ENCODE peak calls at places on chromosomes 2 and 18, in six cellular contexts. One of them, this sample, is unnamed.

GRCh38 chr2:55026202-55026601 is 24.0 kb downstream of the RTN4 start:
- DNase-seq in activated CD8-positive, alpha-beta T cell treated with anti-CD3 and anti-CD28 coated beads, Interleukin-2, amount 10 ng/mL, durations not matched to agents 7 days and 5 days: no peak
- DNase-seq in mucosa of gallbladder: no peak
- DNase-seq in activated T-helper 1 cell treated with anti-CD3 and anti-CD28 coated beads, Interleukin-2, amount 50 U/mL, for 16 hours: no peak
- DNase-seq in fibroblast of mammary gland: peak; percentile 66
- DNase-seq in NCI-H1092 treated with DMSO at 0.1 percent for 48 hours: no peak
- DNase-seq in this sample: no peak

GRCh38 chr2:105261061-105261460 is 19.5 kb downstream of the GPR45 start:
- DNase-seq in activated CD8-positive, alpha-beta T cell treated with anti-CD3 and anti-CD28 coated beads, Interleukin-2, amount 10 ng/mL, durations not matched to agents 7 days and 5 days: no peak
- DNase-seq in mucosa of gallbladder: no peak
- DNase-seq in activated T-helper 1 cell treated with anti-CD3 and anti-CD28 coated beads, Interleukin-2, amount 50 U/mL, for 16 hours: no peak
- DNase-seq in NCI-H1092 treated with DMSO at 0.1 percent for 48 hours: no peak
- DNase-seq in fibroblast of mammary gland: peak; percentile 96
- DNase-seq in this sample: no peak

GRCh38 chr2:33788044-33788443 is 188.9 kb upstream of the FAM98A start:
- DNase-seq in NCI-H1092 treated with DMSO at 0.1 percent for 48 hours: no peak
- DNase-seq in fibroblast of mammary gland: peak; percentile 59
- DNase-seq in activated CD8-positive, alpha-beta T cell treated with anti-CD3 and anti-CD28 coated beads, Interleukin-2, amount 10 ng/mL, durations not matched to agents 7 days and 5 days: no peak
- DNase-seq in mucosa of gallbladder: no peak
- DNase-seq in activated T-helper 1 cell treated with anti-CD3 and anti-CD28 coated beads, Interleukin-2, amount 50 U/mL, for 16 hours: no peak
- DNase-seq in this sample: no peak

GRCh38 chr2:45241061-45241561 is 231.9 kb upstream of the SIX2 start:
- DNase-seq in NCI-H1092 treated with DMSO at 0.1 percent for 48 hours: no peak
- DNase-seq in fibroblast of mammary gland: peak; percentile 38
- DNase-seq in activated T-helper 1 cell treated with anti-CD3 and anti-CD28 coated beads, Interleukin-2, amount 50 U/mL, for 16 hours: no peak
- DNase-seq in activated CD8-positive, alpha-beta T cell treated with anti-CD3 and anti-CD28 coated beads, Interleukin-2, amount 10 ng/mL, durations not matched to agents 7 days and 5 days: no peak
- DNase-seq in mucosa of gallbladder: no peak
- DNase-seq in this sample: no peak

GRCh38 chr18:8963876-8964275 is 138.6 kb upstream of the NDUFV2 start:
- DNase-seq in fibroblast of mammary gland: no peak
- DNase-seq in mucosa of gallbladder: no peak
- DNase-seq in NCI-H1092 treated with DMSO at 0.1 percent for 48 hours: no peak
- DNase-seq in activated T-helper 1 cell treated with anti-CD3 and anti-CD28 coated beads, Interleukin-2, amount 50 U/mL, for 16 hours: no peak
- DNase-seq in activated CD8-positive, alpha-beta T cell treated with anti-CD3 and anti-CD28 coated beads, Interleukin-2, amount 10 ng/mL, durations not matched to agents 7 days and 5 days: no peak
- DNase-seq in this sample: no peak

GRCh38 chr2:74845217-74845751 is 11.4 kb downstream of the HK2 start:
- DNase-seq in activated CD8-positive, alpha-beta T cell treated with anti-CD3 and anti-CD28 coated beads, Interleukin-2, amount 10 ng/mL, durations not matched to agents 7 days and 5 days: peak; percentile 35
- DNase-seq in fibroblast of mammary gland: peak; percentile 94
- DNase-seq in mucosa of gallbladder: peak; percentile 91
- DNase-seq in NCI-H1092 treated with DMSO at 0.1 percent for 48 hours: peak; percentile 61
- DNase-seq in activated T-helper 1 cell treated with anti-CD3 and anti-CD28 coated beads, Interleukin-2, amount 50 U/mL, for 16 hours: no peak
- DNase-seq in this sample: no peak

GRCh38 chr2:33785201-33786106 is 186.4 kb upstream of the FAM98A start:
- DNase-seq in NCI-H1092 treated with DMSO at 0.1 percent for 48 hours: no peak
- DNase-seq in mucosa of gallbladder: no peak
- DNase-seq in fibroblast of mammary gland: peak; percentile 6
- DNase-seq in activated T-helper 1 cell treated with anti-CD3 and anti-CD28 coated beads, Interleukin-2, amount 50 U/mL, for 16 hours: no peak
- DNase-seq in activated CD8-positive, alpha-beta T cell treated with anti-CD3 and anti-CD28 coated beads, Interleukin-2, amount 10 ng/mL, durations not matched to agents 7 days and 5 days: no peak
- DNase-seq in this sample: no peak

GRCh38 chr2:20509766-20510490 is 63.1 kb downstream of the RHOB start:
- DNase-seq in fibroblast of mammary gland: peak; percentile 61
- DNase-seq in mucosa of gallbladder: peak; percentile 66
- DNase-seq in activated T-helper 1 cell treated with anti-CD3 and anti-CD28 coated beads, Interleukin-2, amount 50 U/mL, for 16 hours: no peak
- DNase-seq in activated CD8-positive, alpha-beta T cell treated with anti-CD3 and anti-CD28 coated beads, Interleukin-2, amount 10 ng/mL, durations not matched to agents 7 days and 5 days: no peak
- DNase-seq in NCI-H1092 treated with DMSO at 0.1 percent for 48 hours: no peak
- DNase-seq in this sample: no peak

GRCh38 chr2:48568551-48568950 is 38.6 kb downstream of the STON1 start:
- DNase-seq in activated CD8-positive, alpha-beta T cell treated with anti-CD3 and anti-CD28 coated beads, Interleukin-2, amount 10 ng/mL, durations not matched to agents 7 days and 5 days: no peak
- DNase-seq in fibroblast of mammary gland: peak; percentile 25
- DNase-seq in activated T-helper 1 cell treated with anti-CD3 and anti-CD28 coated beads, Interleukin-2, amount 50 U/mL, for 16 hours: no peak
- DNase-seq in mucosa of gallbladder: no peak
- DNase-seq in NCI-H1092 treated with DMSO at 0.1 percent for 48 hours: no peak
- DNase-seq in this sample: no peak

GRCh38 chr18:44325903-44326650 is 354.6 kb upstream of the SETBP1 start:
- DNase-seq in mucosa of gallbladder: peak; percentile 65
- DNase-seq in NCI-H1092 treated with DMSO at 0.1 percent for 48 hours: peak; percentile 44
- DNase-seq in activated T-helper 1 cell treated with anti-CD3 and anti-CD28 coated beads, Interleukin-2, amount 50 U/mL, for 16 hours: no peak
- DNase-seq in fibroblast of mammary gland: peak; percentile 81
- DNase-seq in activated CD8-positive, alpha-beta T cell treated with anti-CD3 and anti-CD28 coated beads, Interleukin-2, amount 10 ng/mL, durations not matched to agents 7 days and 5 days: peak; percentile 44
- DNase-seq in this sample: peak; percentile 22

GRCh38 chr2:73827018-73827417 is 1.7 kb upstream of the STAMBP start:
- DNase-seq in activated CD8-positive, alpha-beta T cell treated with anti-CD3 and anti-CD28 coated beads, Interleukin-2, amount 10 ng/mL, durations not matched to agents 7 days and 5 days: peak; percentile 39
- DNase-seq in activated T-helper 1 cell treated with anti-CD3 and anti-CD28 coated beads, Interleukin-2, amount 50 U/mL, for 16 hours: no peak
- DNase-seq in mucosa of gallbladder: no peak
- DNase-seq in NCI-H1092 treated with DMSO at 0.1 percent for 48 hours: peak; percentile 29
- DNase-seq in fibroblast of mammary gland: peak; percentile 69
- DNase-seq in this sample: peak; percentile 28

GRCh38 chr2:172586255-172586891 is 30.5 kb downstream of the PDK1 start:
- DNase-seq in mucosa of gallbladder: no peak
- DNase-seq in activated T-helper 1 cell treated with anti-CD3 and anti-CD28 coated beads, Interleukin-2, amount 50 U/mL, for 16 hours: no peak
- DNase-seq in NCI-H1092 treated with DMSO at 0.1 percent for 48 hours: no peak
- DNase-seq in activated CD8-positive, alpha-beta T cell treated with anti-CD3 and anti-CD28 coated beads, Interleukin-2, amount 10 ng/mL, durations not matched to agents 7 days and 5 days: no peak
- DNase-seq in fibroblast of mammary gland: no peak
- DNase-seq in this sample: no peak

GRCh38 chr2:215775106-215775505 is 238.2 kb downstream of the MREG start:
- DNase-seq in NCI-H1092 treated with DMSO at 0.1 percent for 48 hours: no peak
- DNase-seq in activated T-helper 1 cell treated with anti-CD3 and anti-CD28 coated beads, Interleukin-2, amount 50 U/mL, for 16 hours: no peak
- DNase-seq in mucosa of gallbladder: no peak
- DNase-seq in activated CD8-positive, alpha-beta T cell treated with anti-CD3 and anti-CD28 coated beads, Interleukin-2, amount 10 ng/mL, durations not matched to agents 7 days and 5 days: no peak
- DNase-seq in fibroblast of mammary gland: peak; percentile 83
- DNase-seq in this sample: no peak

GRCh38 chr2:120749506-120750431 is 14.1 kb downstream of the GLI2 start:
- DNase-seq in fibroblast of mammary gland: peak; percentile 58
- DNase-seq in activated T-helper 1 cell treated with anti-CD3 and anti-CD28 coated beads, Interleukin-2, amount 50 U/mL, for 16 hours: no peak
- DNase-seq in NCI-H1092 treated with DMSO at 0.1 percent for 48 hours: no peak
- DNase-seq in activated CD8-positive, alpha-beta T cell treated with anti-CD3 and anti-CD28 coated beads, Interleukin-2, amount 10 ng/mL, durations not matched to agents 7 days and 5 days: no peak
- DNase-seq in mucosa of gallbladder: no peak
- DNase-seq in this sample: no peak

GRCh38 chr18:3321133-3321812 is 59.3 kb downstream of the MYL12B start:
- DNase-seq in mucosa of gallbladder: peak; percentile 65
- DNase-seq in activated CD8-positive, alpha-beta T cell treated with anti-CD3 and anti-CD28 coated beads, Interleukin-2, amount 10 ng/mL, durations not matched to agents 7 days and 5 days: no peak
- DNase-seq in activated T-helper 1 cell treated with anti-CD3 and anti-CD28 coated beads, Interleukin-2, amount 50 U/mL, for 16 hours: no peak
- DNase-seq in fibroblast of mammary gland: peak; percentile 98
- DNase-seq in NCI-H1092 treated with DMSO at 0.1 percent for 48 hours: peak; percentile 17
- DNase-seq in this sample: no peak

GRCh38 chr2:64711260-64711659 is 57.5 kb upstream of the SERTAD2 start:
- DNase-seq in activated T-helper 1 cell treated with anti-CD3 and anti-CD28 coated beads, Interleukin-2, amount 50 U/mL, for 16 hours: no peak
- DNase-seq in fibroblast of mammary gland: no peak
- DNase-seq in mucosa of gallbladder: no peak
- DNase-seq in NCI-H1092 treated with DMSO at 0.1 percent for 48 hours: no peak
- DNase-seq in activated CD8-positive, alpha-beta T cell treated with anti-CD3 and anti-CD28 coated beads, Interleukin-2, amount 10 ng/mL, durations not matched to agents 7 days and 5 days: peak; percentile 43
- DNase-seq in this sample: no peak

GRCh38 chr18:48290162-48290926 is 118.8 kb downstream of the ZBTB7C start:
- DNase-seq in NCI-H1092 treated with DMSO at 0.1 percent for 48 hours: peak; percentile 96
- DNase-seq in fibroblast of mammary gland: no peak
- DNase-seq in activated T-helper 1 cell treated with anti-CD3 and anti-CD28 coated beads, Interleukin-2, amount 50 U/mL, for 16 hours: no peak
- DNase-seq in activated CD8-positive, alpha-beta T cell treated with anti-CD3 and anti-CD28 coated beads, Interleukin-2, amount 10 ng/mL, durations not matched to agents 7 days and 5 days: no peak
- DNase-seq in mucosa of gallbladder: no peak
- DNase-seq in this sample: no peak

GRCh38 chr2:224658776-224659175 is 57.4 kb downstream of the CCDC195 start:
- DNase-seq in mucosa of gallbladder: no peak
- DNase-seq in fibroblast of mammary gland: peak; percentile 67
- DNase-seq in activated CD8-positive, alpha-beta T cell treated with anti-CD3 and anti-CD28 coated beads, Interleukin-2, amount 10 ng/mL, durations not matched to agents 7 days and 5 days: no peak
- DNase-seq in NCI-H1092 treated with DMSO at 0.1 percent for 48 hours: no peak
- DNase-seq in activated T-helper 1 cell treated with anti-CD3 and anti-CD28 coated beads, Interleukin-2, amount 50 U/mL, for 16 hours: no peak
- DNase-seq in this sample: no peak

GRCh38 chr2:236663671-236664101 is 94.1 kb downstream of the ACKR3 start:
- DNase-seq in activated CD8-positive, alpha-beta T cell treated with anti-CD3 and anti-CD28 coated beads, Interleukin-2, amount 10 ng/mL, durations not matched to agents 7 days and 5 days: no peak
- DNase-seq in activated T-helper 1 cell treated with anti-CD3 and anti-CD28 coated beads, Interleukin-2, amount 50 U/mL, for 16 hours: no peak
- DNase-seq in fibroblast of mammary gland: peak; percentile 87
- DNase-seq in NCI-H1092 treated with DMSO at 0.1 percent for 48 hours: no peak
- DNase-seq in mucosa of gallbladder: peak; percentile 37
- DNase-seq in this sample: no peak

GRCh38 chr2:1742680-1743395 is 1.5 kb downstream of the PXDN start:
- DNase-seq in fibroblast of mammary gland: peak; percentile 92
- DNase-seq in NCI-H1092 treated with DMSO at 0.1 percent for 48 hours: peak; percentile 43
- DNase-seq in activated T-helper 1 cell treated with anti-CD3 and anti-CD28 coated beads, Interleukin-2, amount 50 U/mL, for 16 hours: no peak
- DNase-seq in mucosa of gallbladder: peak; percentile 66
- DNase-seq in activated CD8-positive, alpha-beta T cell treated with anti-CD3 and anti-CD28 coated beads, Interleukin-2, amount 10 ng/mL, durations not matched to agents 7 days and 5 days: peak; percentile 31
- DNase-seq in this sample: no peak

GRCh38 chr18:65754121-65754520 is 3.3 kb downstream of the CDH7 start:
- DNase-seq in mucosa of gallbladder: no peak
- DNase-seq in fibroblast of mammary gland: no peak
- DNase-seq in activated CD8-positive, alpha-beta T cell treated with anti-CD3 and anti-CD28 coated beads, Interleukin-2, amount 10 ng/mL, durations not matched to agents 7 days and 5 days: no peak
- DNase-seq in NCI-H1092 treated with DMSO at 0.1 percent for 48 hours: peak; percentile 48
- DNase-seq in activated T-helper 1 cell treated with anti-CD3 and anti-CD28 coated beads, Interleukin-2, amount 50 U/mL, for 16 hours: no peak
- DNase-seq in this sample: no peak

GRCh38 chr2:176656776-176657140 is 387.5 kb downstream of the MTX2 start:
- DNase-seq in activated CD8-positive, alpha-beta T cell treated with anti-CD3 and anti-CD28 coated beads, Interleukin-2, amount 10 ng/mL, durations not matched to agents 7 days and 5 days: no peak
- DNase-seq in mucosa of gallbladder: no peak
- DNase-seq in fibroblast of mammary gland: no peak
- DNase-seq in NCI-H1092 treated with DMSO at 0.1 percent for 48 hours: no peak
- DNase-seq in activated T-helper 1 cell treated with anti-CD3 and anti-CD28 coated beads, Interleukin-2, amount 50 U/mL, for 16 hours: no peak
- DNase-seq in this sample: no peak

This sample was measured in KG1.